ENCODE peak calls at places on chromosomes 13 and 19, in four cellular contexts. L is HepG2, R is K562, U is SK-N-SH. E is an unnamed sample. For H3K4me1, the result is how much of the 10 kb centered on the place peaks cover.

GRCh38 chr19:35913589-35913988 is 5.5 kb upstream of the TYROBP start:
- DNase-seq in R (no peak), L (no peak), U (no peak), E (no peak)

GRCh38 chr19:38793186-38793585 is 4.2 kb downstream of the LGALS7B start:
- DNase-seq in R (no peak), U (no peak), L (no peak), E (no peak)

GRCh38 chr13:25300861-25301346 is 521 bp upstream of the NUP58 start:
- DNase-seq in R (no peak), U (peak), L (no peak), E (no peak)

GRCh38 chr13:101082441-101082840 is 333.9 kb downstream of the NALCN start:
- DNase-seq in R (no peak), L (no peak), U (no peak), E (no peak)

GRCh38 chr19:2341247-2341705 is 12.8 kb downstream of the SPPL2B start:
- DNase-seq in R (peak), L (no peak), U (no peak), E (no peak)

GRCh38 chr13:99012539-99012938 is 34.7 kb upstream of the DOCK9 start:
- DNase-seq in L (no peak), R (no peak), U (no peak), E (no peak)

GRCh38 chr13:45333973-45334922 is 6.7 kb downstream of the TPT1 start:
- DNase-seq in R (no peak), L (no peak), U (no peak), E (no peak)

GRCh38 chr13:65856464-65856863 is 1373.7 kb downstream of the PCDH9 start:
- DNase-seq in R (no peak), L (no peak), U (no peak), E (no peak)

GRCh38 chr13:76868451-76868850 is 17.8 kb downstream of the KCTD12 start:
- DNase-seq in U (no peak), L (no peak), R (no peak), E (no peak)

GRCh38 chr13:93847162-93847561 is 620.6 kb downstream of the GPC6 start:
- DNase-seq in U (no peak), R (no peak), L (peak), E (no peak)

GRCh38 chr13:40146586-40147240 is 491.3 kb downstream of the COG6 start:
- DNase-seq in L (no peak), U (peak), R (no peak), E (no peak)

GRCh38 chr13:19772306-19772705 is 10.4 kb downstream of the PSPC1 start:
- DNase-seq in R (no peak), L (no peak), U (no peak), E (no peak)

GRCh38 chr19:52896431-52897148 is 845 bp downstream of the ZNF320 start:
- DNase-seq in U (peak), R (peak), L (no peak), E (no peak)

GRCh38 chr19:3338541-3339181 is 27.7 kb upstream of the NFIC start:
- DNase-seq in U (no peak), R (peak), L (no peak), E (no peak)

GRCh38 chr19:55117063-55117635 is 288 bp downstream of the PPP1R12C start:
- DNase-seq in U (no peak), L (no peak), R (no peak), E (no peak)

GRCh38 chr13:112783946-112784500 is 94.2 kb downstream of the ATP11A start:
- DNase-seq in L (no peak), U (no peak), R (no peak), E (no peak)

GRCh38 chr13:29693297-29693945 is 97.9 kb upstream of the SLC7A1 start:
- DNase-seq in L (no peak), R (no peak), U (no peak), E (no peak)

GRCh38 chr13:43244482-43244881 is 221.1 kb downstream of the DNAJC15 start:
- DNase-seq in L (no peak), R (no peak), U (no peak), E (no peak)

GRCh38 chr13:94268661-94269060 is 210.8 kb downstream of the DCT start:
- DNase-seq in L (no peak), R (no peak), U (no peak), E (no peak)

GRCh38 chr13:25306671-25307464 is 5.4 kb downstream of the NUP58 start:
- DNase-seq in R (no peak), U (no peak), L (no peak), E (no peak)

GRCh38 chr13:43072394-43072793 is 49.0 kb downstream of the DNAJC15 start:
- DNase-seq in L (no peak), R (no peak), U (no peak), E (no peak)

GRCh38 chr19:10502524-10503001 is 593 bp downstream of the KEAP1 start:
- DNase-seq in L (peak), U (peak), R (peak), E (peak)

GRCh38 chr19:10501971-10502523 is 1.1 kb downstream of the KEAP1 start:
- DNase-seq in U (peak), L (peak), R (no peak), E (no peak)

GRCh38 chr19:10499550-10500246 is 3.5 kb downstream of the KEAP1 start:
- DNase-seq in L (no peak), R (peak), U (no peak), E (no peak)

GRCh38 chr19:10497371-10497770 is 5.8 kb downstream of the KEAP1 start:
- DNase-seq in U (no peak), R (no peak), L (no peak), E (no peak)

DNA sequence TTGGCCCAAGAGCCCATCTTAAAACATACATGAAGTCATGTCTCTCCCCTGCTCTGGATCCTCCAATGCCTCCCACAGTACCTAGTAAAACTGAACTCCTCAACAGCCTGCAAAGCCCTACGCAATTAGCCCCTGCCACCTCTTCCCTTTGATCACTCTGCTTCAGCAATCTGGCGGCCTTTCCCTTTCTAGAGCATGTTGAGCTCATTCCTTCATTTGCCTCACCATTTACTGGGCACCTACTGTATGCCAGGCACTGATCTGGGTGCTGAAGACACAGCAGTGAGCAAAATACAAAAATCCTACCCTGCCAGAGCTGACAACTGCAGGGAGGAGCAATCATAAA is 2.9 kb downstream of the KEAP1 start:
- DNase-seq in U (no peak), L (no peak), R (no peak), E (no peak)
- H3K4me1 ChIP-seq in U (under half), L (under half), R (under half), E (under half)

DNA sequence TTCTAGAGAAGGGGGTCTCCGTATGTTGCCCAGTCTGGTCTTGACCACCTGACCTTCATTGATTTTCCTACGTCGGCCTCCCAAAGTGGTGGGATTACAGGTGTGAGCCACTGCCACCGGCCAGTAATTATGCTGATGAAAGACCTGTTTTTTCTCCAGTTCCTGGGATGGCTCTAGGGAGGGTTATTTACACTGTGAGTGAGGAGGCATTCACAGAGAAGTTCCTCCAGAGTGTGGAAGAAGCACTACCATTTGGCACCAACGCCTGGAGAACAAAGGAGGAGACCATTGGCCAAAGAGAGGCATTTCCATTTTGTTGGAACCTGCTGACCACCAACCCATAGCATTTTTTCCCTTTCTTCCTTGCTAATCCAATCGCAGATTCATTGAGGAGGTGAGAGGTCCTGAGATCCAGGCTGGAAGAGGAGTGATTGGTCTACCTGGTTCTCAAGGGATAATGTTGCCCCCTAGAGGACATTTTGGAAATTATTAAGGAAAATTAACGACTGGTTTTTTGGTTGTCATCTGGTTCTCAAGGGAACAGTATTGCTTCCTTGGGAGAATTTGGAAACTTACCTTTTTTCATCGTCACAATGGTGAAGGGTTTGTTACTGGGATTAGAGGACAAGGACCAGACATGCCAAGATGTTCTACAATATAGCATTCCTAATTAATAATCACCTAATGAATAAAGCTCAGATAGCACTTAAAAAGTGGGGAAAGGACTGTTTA is 5.5 kb upstream of the SAE1 start:
- DNase-seq in U (peak), R (peak), L (peak), E (peak)
- TF ChIP-seq ELF1 in U (no peak), R (no peak), L (no peak), E (no peak)

DNA sequence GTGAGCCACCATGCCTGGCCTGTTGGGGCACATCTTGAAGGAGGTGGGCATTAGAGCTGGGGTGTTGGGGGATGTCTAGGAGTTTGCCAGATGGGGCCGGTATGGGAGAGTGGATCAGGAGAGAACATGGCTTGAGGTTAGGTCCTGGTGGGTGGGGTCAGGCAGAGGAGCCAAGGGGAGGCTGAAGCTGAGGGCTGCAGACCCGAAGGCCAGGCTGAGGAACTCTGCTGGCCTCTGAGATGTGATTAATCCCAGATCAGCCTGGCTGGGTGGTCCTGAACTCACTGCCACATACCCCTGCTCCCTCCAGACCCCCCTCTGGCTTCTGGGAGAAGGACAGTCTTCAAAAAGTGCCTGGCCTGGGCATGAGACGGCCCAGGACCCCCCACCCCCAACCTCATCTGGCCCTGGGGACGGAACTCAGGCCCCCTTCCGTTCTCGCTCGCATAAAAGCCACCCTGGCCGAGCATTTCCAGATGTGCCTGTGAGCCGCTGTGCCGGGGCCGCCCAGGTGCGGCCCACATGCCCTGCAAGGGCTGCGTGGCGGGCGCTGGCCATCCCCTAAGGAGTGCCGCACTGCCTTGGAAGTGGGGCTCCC is 2.7 kb downstream of the FSTL3 start:
- DNase-seq in R (no peak), L (no peak), U (no peak), E (no peak)
- H3K4me1 ChIP-seq in R (under half), L (half or more), U (under half), E (under half)

GRCh38 chr13:38693641-38694040 is 6.8 kb downstream of the FREM2 start:
- DNase-seq in U (no peak), L (no peak), R (no peak), E (no peak)
- TF ChIP-seq ELF1 in U (no peak), L (no peak), R (no peak), E (no peak)

GRCh38 chr13:46595136-46595917 is 42.4 kb downstream of the LRCH1 start:
- DNase-seq in U (no peak), R (no peak), L (no peak), E (no peak)
- H3K4me1 ChIP-seq in U (under half), R (under half), L (under half), E (under half)

E was measured in HCT116.